ENCODE peak calls at places on chromosomes 2 and 18, in nine cellular contexts. I is thoracic aorta, D is AG10803, S is hepatocyte, P is right atrium auricular region, W is A549, U is heart left ventricle, F is mammary epithelial cell, T is left lung. E is an unnamed sample.

GRCh38 chr2:100692381-100692780 is 127.6 kb upstream of the NPAS2 start:
- DNase-seq in I (no peak), D (no peak), S (no peak), P (no peak), W (no peak), U (no peak), F (peak; percentile 1), T (no peak), E (no peak)

GRCh38 chr2:223991611-223992010 is 34.3 kb downstream of the MRPL44 start:
- DNase-seq in I (no peak), D (no peak), S (no peak), P (no peak), W (no peak), U (no peak), F (no peak), T (no peak), E (no peak)

GRCh38 chr2:207875473-207876212 is 105.9 kb upstream of the FZD5 start:
- DNase-seq in I (no peak), D (no peak), S (no peak), P (no peak), W (no peak), U (no peak), F (no peak), T (no peak), E (no peak)

GRCh38 chr2:136116813-136117390 is 1.0 kb downstream of the CXCR4 start:
- DNase-seq in I (no peak), D (no peak), S (peak; percentile 34), P (no peak), W (no peak), U (peak; percentile 43), F (peak; percentile 6), T (peak; percentile 70), E (no peak)

GRCh38 chr2:239830066-239830717 is 194.9 kb downstream of the NDUFA10 start:
- DNase-seq in I (no peak), D (no peak), S (no peak), P (peak; percentile 43), W (no peak), U (no peak), F (no peak), T (no peak), E (no peak)

GRCh38 chr2:34229998-34230397 is 630.9 kb upstream of the FAM98A start:
- DNase-seq in I (no peak), D (no peak), S (no peak), P (no peak), W (no peak), U (no peak), F (no peak), T (peak; percentile 47), E (no peak)

GRCh38 chr2:103525757-103526156 is 763.9 kb downstream of the TMEM182 start:
- DNase-seq in I (no peak), D (no peak), S (no peak), P (no peak), W (no peak), U (no peak), F (no peak), T (no peak), E (no peak)

GRCh38 chr2:11332596-11332995 is 11.8 kb downstream of the ROCK2 start:
- DNase-seq in I (no peak), D (no peak), S (no peak), P (no peak), W (no peak), U (no peak), F (no peak), T (no peak), E (no peak)

GRCh38 chr2:174836345-174836999 is 72.2 kb upstream of the CHRNA1 start:
- DNase-seq in I (no peak), D (peak; percentile 95), S (peak; percentile 50), P (no peak), W (peak; percentile 11), U (no peak), F (peak; percentile 89), T (no peak), E (peak; percentile 81)

GRCh38 chr2:58569460-58570185 is 328.5 kb upstream of the FANCL start:
- DNase-seq in I (no peak), D (peak; percentile 4), S (peak; percentile 28), P (no peak), W (no peak), U (no peak), F (peak; percentile 19), T (no peak), E (peak; percentile 69)

GRCh38 chr2:95207111-95207961 is at the start of gene ZNF892:
- DNase-seq in I (peak; percentile 67), D (peak; percentile 86), S (peak; percentile 95), P (peak; percentile 89), W (peak; percentile 94), U (peak; percentile 94), F (peak; percentile 96), T (peak; percentile 93), E (peak; percentile 68)
- TF ChIP-seq CTCF in I (peak; percentile 25), D (peak; percentile 30), S (peak; percentile 54), P (peak; percentile 71), W (peak; percentile 57), U (peak; percentile 36), F (peak; percentile 59), T (no peak), E (peak; percentile 33)

DNA sequence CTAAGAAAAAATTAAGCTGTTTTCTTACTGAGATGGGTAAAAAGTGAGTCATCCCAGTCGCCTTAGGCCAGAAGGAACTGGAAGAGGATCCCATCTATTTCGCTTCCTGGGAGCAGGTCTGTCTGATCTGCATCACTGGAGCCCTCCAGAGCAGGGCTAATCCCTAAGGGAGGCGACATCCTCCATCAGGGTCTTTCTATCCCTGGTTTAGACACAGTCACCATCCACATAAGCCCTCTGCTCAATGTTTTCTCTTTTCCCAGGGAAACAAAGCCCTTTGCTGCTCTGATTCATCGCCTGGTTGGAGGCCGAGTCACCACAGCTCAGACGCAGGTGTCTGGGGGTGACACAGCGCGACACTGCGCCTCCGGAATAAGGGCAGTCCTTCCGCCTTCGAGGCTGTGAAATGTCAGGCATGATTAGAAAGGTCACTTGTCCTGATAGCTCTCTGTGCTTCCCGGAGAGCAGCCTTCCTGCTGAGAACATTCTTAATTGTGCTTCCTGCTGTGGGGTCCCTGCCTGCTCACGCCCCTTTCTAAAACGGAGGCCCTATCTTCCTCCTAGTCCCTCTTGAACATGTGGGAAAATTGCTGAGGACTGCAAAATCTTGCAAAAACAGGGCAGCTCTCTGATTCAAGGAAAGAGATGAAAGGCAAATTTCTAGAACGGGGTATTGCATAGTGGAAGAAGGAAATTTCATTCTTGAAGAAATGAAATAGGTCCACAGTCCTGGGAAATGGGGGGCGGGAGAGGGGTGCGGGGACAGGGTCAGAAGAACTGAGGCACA is 56.3 kb downstream of the MARCHF4 start:
- DNase-seq in I (no peak), D (peak; percentile 64), S (peak; percentile 56), P (no peak), W (peak; percentile 64), U (no peak), F (peak; percentile 71), T (no peak), E (peak; percentile 61)
- H3K4me3 ChIP-seq in I (no peak overlapping the region), D (peak overlapping the region; percentile 0), S (no peak overlapping the region), P (no peak overlapping the region), W (peak overlapping the region; percentile 36), U (no peak overlapping the region), F (no peak overlapping the region), T (no peak overlapping the region), E (peak overlapping the region; percentile 9)

DNA sequence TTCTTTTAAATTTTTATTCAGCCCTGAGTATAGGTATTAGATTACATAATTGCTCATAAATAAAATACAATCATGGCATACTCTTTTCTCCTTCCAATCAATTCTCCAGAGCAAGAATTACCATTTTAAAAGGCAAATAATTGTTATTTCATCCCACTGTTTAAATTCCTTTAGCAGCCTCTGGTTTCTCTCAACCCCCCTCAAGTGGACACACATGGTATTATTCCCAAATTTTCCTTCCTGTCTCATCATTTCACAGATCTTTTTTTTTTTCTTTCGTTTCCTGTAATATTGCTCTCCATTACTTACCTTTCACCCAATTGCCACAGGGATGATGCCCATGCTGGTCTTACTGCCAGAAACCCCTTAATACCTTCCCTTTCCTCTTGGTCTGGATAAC is 385.2 kb downstream of the RIT2 start:
- DNase-seq in I (no peak), D (no peak), S (no peak), P (no peak), W (no peak), U (no peak), F (no peak), T (no peak), E (no peak)
- TF ChIP-seq CTCF in I (no peak), D (peak; percentile 8), S (peak; percentile 29), P (peak; percentile 43), W (no peak), U (peak; percentile 11), F (peak; percentile 24), T (peak; percentile 16), E (peak; percentile 32)

DNA sequence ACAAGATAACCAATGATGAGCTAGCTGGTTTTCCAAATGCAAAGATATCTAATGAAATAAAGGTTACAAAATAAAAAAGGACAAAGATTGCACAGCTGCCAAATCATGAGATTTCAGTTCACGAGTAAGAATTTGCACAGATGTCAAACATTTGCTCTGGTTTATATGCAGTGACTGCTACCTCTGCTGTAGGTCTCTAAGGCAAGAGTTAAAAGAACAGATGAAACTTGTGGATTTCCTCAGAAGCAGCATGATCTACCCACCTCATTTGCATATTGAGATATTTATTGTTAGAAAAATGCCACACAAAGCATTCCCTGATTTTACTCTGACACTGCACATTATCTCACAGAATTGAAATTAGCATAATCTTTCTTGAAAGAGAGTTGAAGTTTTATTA is 763.2 kb upstream of the ZEB2 start:
- DNase-seq in I (no peak), D (no peak), S (no peak), P (no peak), W (no peak), U (no peak), F (no peak), T (no peak), E (no peak)
- H3K4me3 ChIP-seq in I (no peak overlapping the region), D (no peak overlapping the region), S (no peak overlapping the region), P (no peak overlapping the region), W (no peak overlapping the region), U (no peak overlapping the region), F (no peak overlapping the region), T (no peak overlapping the region), E (no peak overlapping the region)